ENCODE peak calls at places on chromosomes 1 and 21, in seven cellular contexts. F is body of pancreas; Z is breast epithelium; L is Caco-2; H is A549; G is CD8-positive, alpha-beta memory T cell; P is adrenal gland. N is an unnamed sample.

GRCh38 chr21:34970126-34970525 is 79.0 kb downstream of the RUNX1 start:
- DNase-seq in G (no peak), H (no peak), P (no peak), Z (no peak), L (no peak), F (no peak), N (no peak)

GRCh38 chr1:184407816-184408510 is 21.1 kb downstream of the C1orf21 start:
- DNase-seq in P (no peak), Z (no peak), F (no peak), H (peak; percentile 41), L (no peak), G (no peak), N (no peak)

GRCh38 chr1:238119060-238119459 is 228.3 kb upstream of the ZP4 start:
- DNase-seq in P (no peak), F (no peak), Z (no peak), L (no peak), H (no peak), G (no peak), N (no peak)

GRCh38 chr1:33365560-33365997 is 44.7 kb upstream of the A3GALT2 start:
- DNase-seq in L (peak; percentile 62), P (no peak), Z (peak; percentile 65), G (no peak), F (no peak), H (no peak), N (peak; percentile 47)

GRCh38 chr1:1976031-1976430 is 27.6 kb downstream of the CFAP74 start:
- DNase-seq in H (no peak), Z (no peak), F (no peak), G (no peak), P (no peak), L (no peak), N (no peak)

GRCh38 chr1:28317014-28317413 is 11.8 kb upstream of the MED18 start:
- DNase-seq in G (no peak), Z (no peak), L (no peak), H (no peak), P (no peak), F (no peak), N (no peak)

GRCh38 chr1:8708259-8708658 is 109.2 kb downstream of the RERE start:
- DNase-seq in F (no peak), Z (no peak), H (no peak), L (no peak), G (no peak), P (no peak), N (no peak)

GRCh38 chr1:15329481-15329815 is 80.2 kb upstream of the EFHD2 start:
- DNase-seq in P (no peak), H (no peak), G (no peak), L (no peak), F (no peak), Z (no peak), N (no peak)

GRCh38 chr1:240337795-240338194 is 246.1 kb downstream of the FMN2 start:
- DNase-seq in P (no peak), H (no peak), G (no peak), F (no peak), L (no peak), Z (no peak), N (no peak)

GRCh38 chr1:94873520-94874351 is 53.2 kb downstream of the CNN3 start:
- DNase-seq in F (no peak), P (no peak), H (no peak), G (no peak), L (no peak), Z (peak; percentile 42), N (no peak)

GRCh38 chr1:113372546-113372945 is 17.8 kb upstream of the MAGI3 start:
- DNase-seq in L (no peak), H (no peak), G (no peak), F (no peak), Z (no peak), P (no peak), N (no peak)

GRCh38 chr1:3169621-3170356 is 100.8 kb downstream of the PRDM16 start:
- DNase-seq in F (peak; percentile 49), G (no peak), P (no peak), L (no peak), Z (no peak), H (no peak), N (no peak)

GRCh38 chr1:34057347-34057746 is 107.7 kb downstream of the CSMD2 start:
- DNase-seq in P (no peak), F (no peak), Z (no peak), L (no peak), H (no peak), G (no peak), N (no peak)

GRCh38 chr1:87673748-87674147 is 345.1 kb downstream of the LMO4 start:
- DNase-seq in P (no peak), F (no peak), H (no peak), Z (no peak), L (no peak), G (no peak), N (no peak)

GRCh38 chr1:20426923-20427322 is 59.1 kb downstream of the CAMK2N1 start:
- DNase-seq in L (no peak), F (no peak), H (peak; percentile 31), Z (no peak), G (no peak), P (no peak), N (no peak)

GRCh38 chr1:26887125-26887524 is 3.0 kb downstream of the GPN2 start:
- DNase-seq in L (no peak), P (peak; percentile 52), H (peak; percentile 46), G (peak; percentile 25), Z (no peak), F (peak; percentile 30), N (no peak)

GRCh38 chr1:154750681-154751665 is 119.1 kb downstream of the KCNN3 start:
- DNase-seq in G (no peak), L (no peak), Z (no peak), F (no peak), P (no peak), H (no peak), N (no peak)

GRCh38 chr1:62852253-62852652 is 68.3 kb downstream of the ATG4C start:
- DNase-seq in Z (no peak), H (no peak), P (no peak), F (no peak), L (no peak), G (no peak), N (no peak)
- H3K9me3 ChIP-seq in Z (no peaks in the 10 kb centered on the region), H (no peaks in the 10 kb centered on the region), P (no peaks in the 10 kb centered on the region), F (no peaks in the 10 kb centered on the region), L (no peaks in the 10 kb centered on the region), G (no peaks in the 10 kb centered on the region), N (no peaks in the 10 kb centered on the region)

GRCh38 chr1:152888126-152888525 is 10.0 kb downstream of the SMCP start:
- DNase-seq in G (no peak), Z (no peak), L (no peak), F (no peak), P (no peak), H (no peak), N (no peak)
- H3K9me3 ChIP-seq in G (no peaks in the 10 kb centered on the region), Z (no peaks in the 10 kb centered on the region), L (no peaks in the 10 kb centered on the region), F (no peaks in the 10 kb centered on the region), P (no peaks in the 10 kb centered on the region), H (no peaks in the 10 kb centered on the region), N (no peaks in the 10 kb centered on the region)

DNA sequence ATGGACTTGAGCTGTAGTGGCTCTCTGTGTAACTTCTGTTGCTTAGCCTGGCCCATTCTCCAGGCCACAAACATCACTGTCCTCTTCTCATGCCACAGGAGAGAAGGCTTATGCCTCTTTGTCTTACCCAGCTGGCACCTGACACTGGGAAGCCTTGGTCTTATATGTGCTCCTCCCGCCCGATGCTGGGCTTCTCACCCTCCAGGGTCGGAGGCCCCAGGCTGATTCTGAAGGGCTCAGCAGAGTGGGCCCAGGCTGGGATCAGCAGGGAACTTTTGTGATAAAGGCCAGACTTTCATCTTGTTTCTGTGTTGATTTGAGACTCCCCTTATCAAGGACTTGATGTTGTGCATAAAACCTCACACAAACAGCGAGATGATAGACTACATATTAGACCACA is 29.8 kb downstream of the TRPM2 start:
- DNase-seq in Z (no peak), F (no peak), P (peak; percentile 3), G (no peak), L (peak; percentile 7), H (no peak), N (peak; percentile 3)
- H3K9me3 ChIP-seq in Z (peaks cover 44% of the 10 kb centered on the region), F (no peaks in the 10 kb centered on the region), P (no peaks in the 10 kb centered on the region), G (peaks cover 14% of the 10 kb centered on the region), L (peaks cover 15% of the 10 kb centered on the region), H (peaks cover 11% of the 10 kb centered on the region), N (peaks cover 3% of the 10 kb centered on the region)

GRCh38 chr21:28334407-28334806 is 658.3 kb downstream of the LTN1 start:
- DNase-seq in F (no peak), H (no peak), L (no peak), G (no peak), P (no peak), Z (no peak), N (no peak)
- H3K9me3 ChIP-seq in F (no peaks in the 10 kb centered on the region), H (no peaks in the 10 kb centered on the region), L (no peaks in the 10 kb centered on the region), G (no peaks in the 10 kb centered on the region), P (no peaks in the 10 kb centered on the region), Z (no peaks in the 10 kb centered on the region), N (no peaks in the 10 kb centered on the region)

GRCh38 chr1:158054721-158055120 is 61.3 kb downstream of the KIRREL1 start:
- DNase-seq in G (no peak), H (no peak), P (no peak), Z (no peak), L (no peak), F (no peak), N (no peak)
- H3K9me3 ChIP-seq in G (no peaks in the 10 kb centered on the region), H (no peaks in the 10 kb centered on the region), P (no peaks in the 10 kb centered on the region), Z (no peaks in the 10 kb centered on the region), L (no peaks in the 10 kb centered on the region), F (no peaks in the 10 kb centered on the region), N (no peaks in the 10 kb centered on the region)

DNA sequence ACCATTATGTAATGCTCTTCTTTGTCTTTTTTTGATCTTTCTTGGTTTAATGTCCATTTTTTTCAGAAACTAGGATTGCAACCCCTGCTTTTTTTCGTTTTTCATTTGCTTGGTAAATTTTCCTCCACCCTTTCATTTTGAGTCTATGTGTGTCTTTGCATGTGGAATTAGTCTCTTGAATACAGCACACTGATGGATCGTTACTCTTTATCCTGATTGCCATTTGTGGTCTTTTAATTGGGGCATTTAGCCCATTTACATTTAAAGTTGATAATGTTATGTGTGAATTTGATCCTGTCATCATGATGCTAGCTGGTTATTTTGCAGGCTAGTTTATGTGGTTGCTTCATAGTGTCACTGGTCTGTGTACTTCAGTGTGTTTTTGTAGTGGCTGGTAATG is 75.6 kb upstream of the ETV3 start:
- DNase-seq in L (no peak), G (no peak), F (no peak), H (no peak), P (no peak), Z (no peak), N (no peak)
- H3K9me3 ChIP-seq in L (peaks cover 4% of the 10 kb centered on the region), G (no peaks in the 10 kb centered on the region), F (no peaks in the 10 kb centered on the region), H (peaks cover 3% of the 10 kb centered on the region), P (no peaks in the 10 kb centered on the region), Z (peaks cover 43% of the 10 kb centered on the region), N (no peaks in the 10 kb centered on the region)

N was measured in ovary.